ENCODE peak calls at places on chromosomes 3 and 15, in four cellular contexts. Y is HepG2, Z is K562, V is GM12878. R is an unnamed sample.

GRCh38 chr15:60134609-60135008 is 130.5 kb downstream of the FOXB1 start:
- DNase-seq in Y (no peak), Z (no peak), V (no peak), R (peak)

GRCh38 chr3:172159962-172160538 is 120.7 kb downstream of the FNDC3B start:
- DNase-seq in Y (no peak), Z (peak), V (no peak), R (no peak)

GRCh38 chr15:41561777-41562145 is 2.7 kb downstream of the TYRO3 start:
- DNase-seq in Y (no peak), Z (peak), V (no peak), R (no peak)

GRCh38 chr15:60787737-60788513 is 309.0 kb upstream of the ICE2 start:
- DNase-seq in Y (no peak), Z (no peak), V (no peak), R (no peak)

GRCh38 chr15:81311834-81312459 is 12.0 kb downstream of the STARD5 start:
- DNase-seq in Y (no peak), Z (no peak), V (no peak), R (no peak)

GRCh38 chr15:80105193-80105984 is 45.9 kb downstream of the ZFAND6 start:
- DNase-seq in Y (no peak), Z (no peak), V (no peak), R (no peak)

GRCh38 chr3:69085543-69086132 is 901 bp downstream of the ARL6IP5 start:
- DNase-seq in Y (no peak), Z (peak), V (no peak), R (peak)

GRCh38 chr15:63913786-63914185 is 80.0 kb upstream of the HERC1 start:
- DNase-seq in Y (no peak), Z (no peak), V (no peak), R (no peak)

GRCh38 chr3:72169561-72170472 is 384.9 kb upstream of the PROK2 start:
- DNase-seq in Y (no peak), Z (peak), V (no peak), R (no peak)

GRCh38 chr15:42490246-42490742 is 647 bp downstream of the ZNF106 start:
- DNase-seq in Y (no peak), Z (no peak), V (no peak), R (no peak)

GRCh38 chr15:88680241-88680910 is 41.6 kb downstream of the ISG20 start:
- DNase-seq in Y (no peak), Z (no peak), V (no peak), R (no peak)

GRCh38 chr3:55327131-55327920 is 159.8 kb downstream of the WNT5A start:
- DNase-seq in Y (no peak), Z (no peak), V (no peak), R (no peak)

GRCh38 chr3:30631237-30631961 is 25.0 kb downstream of the TGFBR2 start:
- DNase-seq in Y (peak), Z (no peak), V (no peak), R (no peak)

GRCh38 chr15:30941520-30941919 is 37.8 kb downstream of the FAN1 start:
- DNase-seq in Y (no peak), Z (no peak), V (no peak), R (no peak)

GRCh38 chr15:94655249-94655648 is 423.9 kb downstream of the MCTP2 start:
- DNase-seq in Y (no peak), Z (no peak), V (no peak), R (no peak)

GRCh38 chr3:9915252-9916141 is 1.4 kb upstream of the IL17RC start:
- DNase-seq in Y (peak), Z (no peak), V (no peak), R (peak)

GRCh38 chr15:31147943-31148621 is 46.6 kb upstream of the TRPM1 start:
- DNase-seq in Y (peak), Z (no peak), V (no peak), R (no peak)

GRCh38 chr15:88535100-88535499 is 11.4 kb downstream of the DET1 start:
- DNase-seq in Y (no peak), Z (no peak), V (no peak), R (no peak)

GRCh38 chr3:115072265-115073008 is 74.7 kb downstream of the ZBTB20 start:
- DNase-seq in Y (no peak), Z (no peak), V (no peak), R (no peak)

GRCh38 chr3:7260975-7261374 is 400.1 kb downstream of the GRM7 start:
- DNase-seq in Y (no peak), Z (no peak), V (no peak), R (no peak)

GRCh38 chr3:195005251-195005620 is 265.7 kb downstream of the XXYLT1 start:
- DNase-seq in Y (no peak), Z (no peak), V (no peak), R (no peak)

GRCh38 chr15:51755790-51756189 is 4.4 kb downstream of the TMOD2 start:
- DNase-seq in Y (no peak), Z (no peak), V (no peak), R (no peak)

GRCh38 chr3:112378989-112379692 is 46.2 kb downstream of the CD200 start:
- DNase-seq in Y (no peak), Z (no peak), V (no peak), R (no peak)

GRCh38 chr3:11014253-11014652 is 21.7 kb downstream of the SLC6A1 start:
- DNase-seq in Y (no peak), Z (peak), V (no peak), R (no peak)

GRCh38 chr3:122691195-122691594 is 10.6 kb downstream of the PARP14 start:
- DNase-seq in Y (peak), Z (no peak), V (peak), R (no peak)

GRCh38 chr3:192862408-192863385 is 55.0 kb downstream of the MB21D2 start:
- DNase-seq in Y (no peak), Z (no peak), V (no peak), R (no peak)

GRCh38 chr3:134567605-134568004 is 81.7 kb downstream of the CEP63 start:
- DNase-seq in Y (no peak), Z (no peak), V (no peak), R (no peak)

GRCh38 chr3:56801151-56801596 is 575 bp downstream of the ARHGEF3 start:
- DNase-seq in Y (no peak), Z (no peak), V (no peak), R (no peak)

GRCh38 chr15:92693922-92694331 is 38.4 kb upstream of the FAM174B start:
- DNase-seq in Y (peak), Z (peak), V (no peak), R (peak)

GRCh38 chr15:56767315-56767714 is 34.0 kb upstream of the ZNF280D start:
- DNase-seq in Y (no peak), Z (no peak), V (no peak), R (no peak)

GRCh38 chr3:81393251-81393650 is 368.2 kb downstream of the GBE1 start:
- DNase-seq in Y (no peak), Z (no peak), V (no peak), R (no peak)

GRCh38 chr15:26160343-26160742 is 297.2 kb upstream of the ATP10A start:
- DNase-seq in Y (no peak), Z (no peak), V (no peak), R (no peak)

GRCh38 chr15:54007256-54007655 is 29.0 kb downstream of the UNC13C start:
- DNase-seq in Y (no peak), Z (no peak), V (no peak), R (no peak)

GRCh38 chr3:184282941-184283340 is 7.1 kb downstream of the ECE2 start:
- DNase-seq in Y (no peak), Z (no peak), V (no peak), R (no peak)

GRCh38 chr15:67039349-67040075 is 25.9 kb upstream of the SMAD3 start:
- DNase-seq in Y (no peak), Z (peak), V (no peak), R (no peak)

GRCh38 chr3:128706171-128706570 is 19.8 kb upstream of the RAB7A start:
- DNase-seq in Y (no peak), Z (no peak), V (no peak), R (no peak)

GRCh38 chr3:183541738-183542137 is 13.8 kb downstream of the KLHL6 start:
- DNase-seq in Y (no peak), Z (no peak), V (no peak), R (no peak)

GRCh38 chr15:94042163-94042954 is 189.0 kb upstream of the MCTP2 start:
- DNase-seq in Y (no peak), Z (no peak), V (no peak), R (no peak)

GRCh38 chr3:197029511-197030167 is at the start of gene MELTF:
- DNase-seq in Y (peak), Z (peak), V (no peak), R (peak)

GRCh38 chr15:68113273-68113672 is 59.2 kb downstream of the PIAS1 start:
- DNase-seq in Y (peak), Z (peak), V (no peak), R (peak)
- TF ChIP-seq NFIC in Y (no peak), Z (no peak), V (no peak), R (no peak)

GRCh38 chr15:34359416-34359815 is 7.6 kb downstream of the LPCAT4 start:
- DNase-seq in Y (no peak), Z (no peak), V (no peak), R (no peak)
- TF ChIP-seq NFIC in Y (no peak), Z (no peak), V (no peak), R (no peak)

GRCh38 chr15:98715401-98715800 is 67.1 kb downstream of the IGF1R start:
- DNase-seq in Y (no peak), Z (no peak), V (no peak), R (no peak)
- TF ChIP-seq NFIC in Y (no peak), Z (no peak), V (no peak), R (no peak)

DNA sequence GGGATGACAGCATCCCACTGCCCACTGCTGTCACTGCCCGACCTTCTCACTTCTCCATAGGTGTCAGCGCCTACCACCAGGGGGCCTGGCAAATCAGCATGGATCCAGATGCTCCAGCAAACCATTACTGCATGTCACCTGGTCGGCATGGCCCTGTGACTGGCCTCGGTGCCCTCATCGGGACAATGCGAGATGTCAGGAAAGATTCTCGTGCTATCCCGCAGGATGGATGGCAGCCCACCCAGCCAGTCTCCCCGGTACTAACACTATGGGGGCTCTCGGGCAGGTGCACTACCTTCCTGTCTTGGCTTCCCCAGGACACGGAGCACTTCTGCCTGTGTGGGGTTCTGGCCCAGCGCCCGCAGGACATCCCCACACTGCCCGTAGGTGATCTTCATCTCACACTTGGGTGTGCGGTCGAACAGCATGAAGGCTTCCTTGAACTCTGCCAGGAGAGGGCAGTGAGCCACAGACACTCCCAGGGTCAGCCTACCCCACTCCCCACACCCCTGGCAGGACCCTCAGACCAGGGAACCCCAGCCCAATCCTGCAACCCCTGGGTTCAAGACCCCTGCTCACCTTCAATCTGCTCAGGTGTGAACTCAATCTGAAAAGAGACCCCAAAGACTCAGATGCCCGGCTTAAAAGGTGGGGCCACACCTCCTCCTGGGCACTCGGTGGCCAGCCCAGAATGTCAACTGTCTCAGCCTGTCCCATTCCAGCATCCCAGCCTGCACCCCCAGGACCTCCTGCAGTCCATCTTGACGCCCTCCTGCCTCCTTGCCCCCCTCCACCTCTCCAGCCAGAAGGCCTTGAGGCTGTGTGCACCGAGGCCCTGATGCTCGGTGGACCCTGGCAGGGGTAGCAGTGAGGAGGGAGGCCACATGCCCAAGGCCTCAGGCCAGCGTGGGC is 2.6 kb downstream of the MYL3 start:
- DNase-seq in Y (peak), Z (no peak), V (no peak), R (no peak)
- TF ChIP-seq NFIC in Y (no peak), Z (no peak), V (no peak), R (no peak)

DNA sequence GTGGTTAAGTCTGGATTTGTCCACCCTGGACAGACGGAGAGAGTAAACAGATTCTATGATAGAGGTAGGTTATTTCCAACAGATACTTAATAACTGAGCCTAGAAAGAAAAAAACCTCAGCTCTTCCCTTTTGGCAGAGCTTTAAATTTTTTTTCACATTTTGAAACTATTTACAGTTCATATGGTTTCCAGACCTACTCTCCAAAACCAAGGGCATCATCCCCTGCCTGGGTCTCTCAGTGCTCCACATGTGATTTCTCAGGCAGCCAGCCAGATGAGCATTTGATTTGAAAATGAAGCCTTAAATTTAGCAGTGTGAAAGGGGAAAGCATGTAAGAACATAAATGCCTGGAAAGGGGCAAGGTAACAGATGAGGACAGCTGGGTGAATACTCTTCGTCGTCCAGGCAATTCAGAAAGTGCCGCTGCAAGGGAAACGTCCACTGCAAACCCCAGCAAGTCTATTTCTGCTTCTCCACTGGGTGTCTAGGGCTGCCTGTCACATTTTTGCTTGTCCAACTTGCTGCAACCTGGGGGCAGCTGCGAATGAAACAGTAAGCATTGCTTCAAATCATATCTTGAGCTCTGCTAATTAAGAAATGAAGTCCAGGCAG is 94.7 kb downstream of the ATP8B4 start:
- DNase-seq in Y (no peak), Z (no peak), V (no peak), R (peak)
- TF ChIP-seq NFIC in Y (no peak), Z (no peak), V (no peak), R (no peak)

GRCh38 chr3:133038731-133039398 is 674 bp downstream of the TMEM108 start:
- DNase-seq in Y (no peak), Z (peak), V (no peak), R (peak)

GRCh38 chr3:133040696-133041523 is 2.7 kb downstream of the TMEM108 start:
- DNase-seq in Y (peak), Z (peak), V (peak), R (peak)

GRCh38 chr3:133037440-133037839 is 751 bp upstream of the TMEM108 start:
- DNase-seq in Y (no peak), Z (no peak), V (no peak), R (no peak)

GRCh38 chr3:133041524-133041829 is 3.3 kb downstream of the TMEM108 start:
- DNase-seq in Y (no peak), Z (no peak), V (no peak), R (no peak)

GRCh38 chr3:133038089-133038730 is at the start of gene TMEM108:
- DNase-seq in Y (no peak), Z (peak), V (no peak), R (peak)
- TF ChIP-seq NFIC in Y (no peak), Z (no peak), V (no peak), R (no peak)

DNA sequence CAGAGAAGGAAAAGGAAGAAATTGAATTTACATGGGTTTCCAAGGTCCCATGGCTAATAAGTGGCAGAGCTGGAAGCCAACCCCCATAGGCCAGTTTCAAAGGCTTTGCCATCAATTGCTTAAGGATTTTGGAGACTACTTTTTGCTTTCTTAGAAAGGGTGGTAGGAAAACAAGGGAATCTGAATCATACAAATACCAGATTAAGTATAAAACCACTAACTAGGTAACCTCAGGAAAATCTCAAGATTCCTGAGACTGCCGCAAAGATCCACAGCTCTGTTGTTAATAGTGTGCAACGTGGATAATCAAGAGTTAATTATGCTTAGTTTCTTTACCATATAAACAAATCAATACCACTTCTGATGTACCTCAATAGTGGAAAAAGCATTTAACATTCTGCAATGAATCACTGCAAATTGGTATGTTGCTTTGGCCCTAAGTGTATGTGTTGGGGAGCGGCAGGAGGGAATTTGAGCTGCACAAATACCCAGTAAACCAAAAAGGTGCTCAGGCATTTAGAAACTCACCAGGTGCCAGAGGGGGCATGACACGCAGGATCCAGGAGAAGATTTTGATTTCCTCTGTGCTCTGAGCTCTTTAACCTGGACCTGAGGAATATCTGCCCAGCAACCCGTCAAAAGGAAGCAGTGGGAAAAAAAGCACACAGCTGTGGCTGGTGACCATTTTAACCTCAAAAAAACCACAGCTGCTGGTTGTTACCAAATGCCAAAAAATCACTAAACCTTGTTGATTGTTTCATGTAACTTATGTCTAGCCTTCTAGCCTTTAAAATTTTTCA is 22.0 kb downstream of the AADAC start:
- DNase-seq in Y (no peak), Z (no peak), V (no peak), R (no peak)
- TF ChIP-seq NFIC in Y (no peak), Z (no peak), V (no peak), R (no peak)

DNA sequence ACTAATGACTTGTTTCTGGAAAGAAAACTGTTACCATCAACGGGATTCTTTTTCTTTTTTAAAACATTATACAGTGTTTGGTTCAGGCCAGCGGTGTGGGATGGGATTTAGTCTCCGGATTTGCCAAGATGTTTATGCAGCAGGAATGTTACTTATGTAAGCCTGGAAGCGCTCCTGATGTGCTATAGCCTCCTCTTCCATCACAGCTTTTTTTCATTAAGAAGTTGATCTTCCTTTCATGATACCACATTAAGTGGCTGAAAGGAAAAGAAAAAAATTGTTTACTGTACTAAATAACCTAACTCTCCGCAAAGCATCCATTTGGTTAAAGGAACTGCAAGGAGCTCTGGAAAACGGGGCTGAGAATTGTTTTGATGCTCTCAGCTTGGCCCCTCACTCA is 120.5 kb upstream of the ALDH1A3 start:
- DNase-seq in Y (no peak), Z (no peak), V (no peak), R (no peak)
- TF ChIP-seq NFIC in Y (no peak), Z (no peak), V (no peak), R (no peak)

DNA sequence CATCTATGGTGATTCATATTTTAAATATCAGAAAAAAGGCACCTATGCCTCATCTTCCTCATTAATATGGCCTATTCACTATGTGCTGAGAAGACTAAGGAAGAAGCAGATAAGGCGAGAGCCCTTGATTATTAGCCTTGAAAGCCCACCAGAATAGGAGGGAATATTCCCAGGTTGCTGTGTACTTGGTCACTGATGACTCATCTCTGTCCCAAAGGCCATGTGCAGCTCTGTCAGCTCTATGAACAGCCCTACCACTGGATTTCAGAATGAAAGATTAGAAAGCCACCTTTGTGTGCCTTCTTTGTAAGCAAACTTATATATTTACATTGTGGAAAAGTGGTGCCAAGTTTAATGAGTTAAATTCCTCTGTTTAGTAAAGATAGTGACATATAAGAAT is 211.5 kb downstream of the NFKBIZ start:
- DNase-seq in Y (peak), Z (no peak), V (peak), R (no peak)
- TF ChIP-seq NFIC in Y (no peak), Z (no peak), V (no peak), R (no peak)

GRCh38 chr3:48088056-48088748 is 72.0 kb upstream of the MAP4 start:
- DNase-seq in Y (no peak), Z (peak), V (no peak), R (peak)
- TF ChIP-seq NFIC in Y (no peak), Z (peak), V (no peak), R (no peak)